ENCODE peak calls at places on chromosomes 13 and 19, in five cellular contexts. E is H9, Z is neuronal stem cell, V is trophoblast cell, B is mesenchymal stem cell. M is an unnamed sample.

GRCh38 chr13:26618726-26619125 is 61.2 kb downstream of the WASF3 start:
- DNase-seq in E (no peak), Z (no peak), V (no peak), B (no peak), M (no peak)

GRCh38 chr19:50506700-50507099 is 4.3 kb downstream of the JOSD2 start:
- DNase-seq in E (no peak), Z (no peak), V (no peak), B (no peak), M (no peak)

GRCh38 chr13:73274147-73274546 is 215.3 kb downstream of the KLF5 start:
- DNase-seq in E (no peak), Z (no peak), V (no peak), B (no peak), M (no peak)

GRCh38 chr13:24355103-24355502 is 45.7 kb downstream of the C1QTNF9 start:
- DNase-seq in E (no peak), Z (no peak), V (peak), B (no peak), M (no peak)

GRCh38 chr13:82720961-82721360 is 1161.3 kb downstream of the SLITRK1 start:
- DNase-seq in E (no peak), Z (no peak), V (no peak), B (no peak), M (no peak)

GRCh38 chr13:80160110-80160509 is 180.8 kb downstream of the SPRY2 start:
- DNase-seq in E (no peak), Z (no peak), V (no peak), B (no peak), M (no peak)

GRCh38 chr19:32407004-32407992 is 1.7 kb downstream of the DPY19L3 start:
- DNase-seq in E (no peak), Z (no peak), V (no peak), B (peak), M (no peak)

GRCh38 chr13:94351292-94352000 is 128.0 kb downstream of the DCT start:
- DNase-seq in E (no peak), Z (no peak), V (no peak), B (peak), M (no peak)

GRCh38 chr13:107361666-107362065 is 793.7 kb upstream of the ARGLU1 start:
- DNase-seq in E (no peak), Z (no peak), V (peak), B (no peak), M (no peak)

GRCh38 chr13:39963612-39964011 is 308.1 kb downstream of the COG6 start:
- DNase-seq in E (no peak), Z (no peak), V (no peak), B (no peak), M (no peak)

GRCh38 chr19:30448386-30449130 is 76.4 kb downstream of the ZNF536 start:
- DNase-seq in E (no peak), Z (no peak), V (no peak), B (no peak), M (no peak)

GRCh38 chr13:55000043-55000442 is 1971.4 kb downstream of the OLFM4 start:
- DNase-seq in E (peak), Z (no peak), V (no peak), B (no peak), M (no peak)

GRCh38 chr19:49613374-49613773 is 22.4 kb downstream of the PRR12 start:
- DNase-seq in E (no peak), Z (no peak), V (peak), B (peak), M (no peak)

GRCh38 chr19:57708641-57709354 is at the start of gene ZNF154:
- DNase-seq in E (peak), Z (peak), V (peak), B (peak), M (peak)

GRCh38 chr13:28747851-28748250 is 29.1 kb upstream of the SLC46A3 start:
- DNase-seq in E (no peak), Z (no peak), V (no peak), B (no peak), M (no peak)

GRCh38 chr13:19056355-19056880 is 125.2 kb downstream of the TUBA3C start:
- DNase-seq in E (no peak), Z (no peak), V (no peak), B (no peak), M (no peak)

GRCh38 chr13:19056984-19057490 is 124.6 kb downstream of the TUBA3C start:
- DNase-seq in E (no peak), Z (no peak), V (no peak), B (no peak), M (no peak)

GRCh38 chr13:19053561-19053960 is 128.1 kb downstream of the TUBA3C start:
- DNase-seq in E (no peak), Z (no peak), V (no peak), B (no peak), M (no peak)

GRCh38 chr13:19057588-19058340 is 123.9 kb downstream of the TUBA3C start:
- DNase-seq in E (no peak), Z (no peak), V (no peak), B (no peak), M (no peak)

DNA sequence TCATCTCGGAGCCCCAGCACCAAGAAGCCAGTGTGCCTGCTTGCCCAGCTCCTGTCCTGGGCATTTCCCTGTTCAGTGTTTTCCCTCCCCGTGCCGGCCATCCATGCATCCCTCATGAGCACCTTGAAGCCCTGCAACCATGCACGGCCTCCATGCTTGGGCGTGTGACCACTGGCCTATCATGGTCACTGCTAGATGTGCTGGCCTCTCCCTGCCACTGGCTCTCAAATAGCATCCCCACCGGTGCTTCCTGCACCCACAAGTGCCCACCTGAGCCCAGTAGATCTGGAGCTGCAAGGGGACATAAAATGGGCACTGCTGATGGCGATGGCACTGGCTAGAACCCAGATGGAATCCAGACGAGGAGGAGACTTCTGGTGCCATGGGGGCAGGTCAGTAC is 126.0 kb downstream of the TUBA3C start:
- DNase-seq in E (no peak), Z (no peak), V (no peak), B (no peak), M (no peak)
- H2BK12ac ChIP-seq in E (no peak), Z (no peak), V (no peak), B (no peak), M (no peak)

DNA sequence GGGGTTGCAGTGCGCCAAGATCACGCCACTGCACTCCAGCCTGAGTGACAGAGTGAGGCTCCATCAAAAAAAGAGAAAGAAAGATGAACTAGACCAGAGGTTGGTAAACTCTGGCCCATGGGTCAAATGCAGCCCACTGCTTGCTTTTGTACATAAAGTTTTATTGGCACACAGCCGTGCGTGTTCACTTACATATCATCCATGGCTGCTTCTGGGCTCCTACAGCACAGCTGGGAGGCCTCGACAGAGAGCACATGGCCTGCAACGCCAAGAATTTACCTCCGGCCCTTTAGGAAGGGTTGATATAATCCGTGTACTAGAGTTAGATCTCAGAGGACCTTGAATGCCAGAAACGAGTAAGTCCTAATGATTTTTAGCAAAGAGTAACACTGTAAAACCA is 46.0 kb downstream of the GNG7 start:
- DNase-seq in E (no peak), Z (no peak), V (no peak), B (no peak), M (no peak)
- H2BK12ac ChIP-seq in E (no peak), Z (no peak), V (no peak), B (no peak), M (no peak)

GRCh38 chr13:100266026-100266425 is 177.1 kb downstream of the PCCA start:
- DNase-seq in E (no peak), Z (no peak), V (no peak), B (no peak), M (no peak)

DNA sequence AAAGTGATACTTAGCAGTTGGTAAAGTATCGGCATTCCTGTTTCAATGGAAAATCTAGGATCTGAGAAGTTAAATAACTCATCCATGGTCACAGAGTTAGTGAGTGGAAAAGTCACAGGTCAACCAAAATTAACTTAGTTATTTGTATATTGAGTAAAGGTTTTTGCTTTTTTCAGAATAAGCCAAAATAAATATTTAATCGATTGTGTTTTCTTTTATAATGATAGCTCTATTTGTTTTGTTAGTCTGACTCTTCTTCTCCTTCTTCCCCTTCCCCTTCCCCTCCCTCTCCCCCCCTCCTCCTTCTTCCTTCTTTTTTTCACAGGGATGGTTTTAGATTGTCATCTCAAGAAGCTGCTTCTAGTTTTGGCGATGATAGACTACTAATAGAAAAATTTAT is 173.5 kb downstream of the PCCA start:
- DNase-seq in E (no peak), Z (no peak), V (no peak), B (no peak), M (no peak)
- H2BK12ac ChIP-seq in E (no peak), Z (no peak), V (no peak), B (no peak), M (no peak)

GRCh38 chr13:98510156-98510509 is 66.8 kb downstream of the STK24 start:
- DNase-seq in E (no peak), Z (no peak), V (no peak), B (no peak), M (no peak)

GRCh38 chr13:98507060-98507797 is 69.7 kb downstream of the STK24 start:
- DNase-seq in E (no peak), Z (no peak), V (peak), B (peak), M (no peak)

GRCh38 chr13:98509271-98510155 is 67.4 kb downstream of the STK24 start:
- DNase-seq in E (no peak), Z (no peak), V (peak), B (peak), M (no peak)

GRCh38 chr13:98506343-98507059 is 70.4 kb downstream of the STK24 start:
- DNase-seq in E (no peak), Z (no peak), V (no peak), B (no peak), M (no peak)

GRCh38 chr13:98508280-98509074 is 68.4 kb downstream of the STK24 start:
- DNase-seq in E (no peak), Z (no peak), V (peak), B (peak), M (no peak)
- H2BK12ac ChIP-seq in E (no peak), Z (no peak), V (no peak), B (no peak), M (no peak)

DNA sequence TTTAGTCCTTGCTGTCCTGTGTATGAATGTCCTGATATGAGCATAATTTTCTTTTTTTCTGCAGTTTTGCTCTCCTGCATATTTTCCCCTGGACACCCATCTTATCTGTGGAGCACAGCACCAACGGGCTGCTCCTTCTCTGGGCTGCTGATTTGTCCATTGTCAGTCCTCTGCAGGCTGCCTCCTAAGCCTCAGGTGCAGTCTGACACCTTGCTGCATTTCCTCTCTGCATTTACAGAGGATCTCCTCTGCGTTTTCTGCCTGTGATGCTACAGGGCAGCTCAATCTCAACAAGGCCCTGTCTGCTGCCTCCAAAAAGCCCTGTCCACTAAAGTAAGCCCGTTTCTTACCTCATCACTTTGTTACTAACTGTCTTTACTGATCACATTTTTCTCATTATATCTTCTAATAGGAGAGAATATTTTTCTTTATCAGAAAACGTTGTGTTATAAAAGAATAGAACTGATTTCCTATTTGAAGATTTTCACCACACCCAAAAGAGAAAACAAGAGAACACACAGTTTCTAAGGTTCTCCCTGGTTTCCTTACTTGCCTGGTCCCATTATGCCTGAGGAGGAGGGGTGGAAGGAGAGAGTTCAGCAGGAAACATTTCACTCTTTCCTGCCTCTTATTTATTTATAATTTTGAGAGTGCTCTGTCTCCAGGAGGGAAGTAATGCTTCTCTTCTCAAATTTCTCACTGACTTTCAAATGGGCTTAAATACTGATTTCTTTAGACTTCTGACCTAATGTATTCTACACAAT is 65.6 kb upstream of the TDRD3 start:
- DNase-seq in E (no peak), Z (no peak), V (no peak), B (no peak), M (no peak)
- H2BK12ac ChIP-seq in E (no peak), Z (no peak), V (no peak), B (no peak), M (no peak)

DNA sequence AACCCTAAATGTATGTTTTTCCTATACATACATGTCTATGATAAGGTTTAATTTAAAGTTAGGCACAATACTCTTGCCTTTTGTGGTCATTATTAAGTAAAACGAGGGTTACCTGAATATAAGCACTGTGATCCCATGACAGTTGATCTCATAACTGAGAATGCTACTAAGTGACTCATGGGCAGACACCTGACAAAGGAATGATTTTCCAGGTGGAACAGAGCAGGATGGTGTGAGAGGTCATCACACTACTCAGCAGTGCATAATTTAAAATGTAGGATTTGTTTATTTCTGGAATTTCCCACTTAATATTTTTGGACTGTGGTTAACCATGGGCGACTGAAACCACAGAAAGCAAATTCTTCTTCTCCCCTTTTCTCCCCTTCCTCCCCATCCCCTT is 178.9 kb downstream of the UGGT2 start:
- DNase-seq in E (no peak), Z (no peak), V (peak), B (no peak), M (no peak)
- H2BK12ac ChIP-seq in E (no peak), Z (no peak), V (no peak), B (no peak), M (no peak)